ENCODE peak calls at places on chromosomes 13 and 19, in seven cellular contexts. L is IMR-90, T is mesenchymal stem cell, I is mesendoderm, F is H9, G is H1, H is trophoblast cell. P is an unnamed sample. For H3K4me1, the result is how much of the 10 kb centered on the place peaks cover.

GRCh38 chr19:11142528-11143171 is 12.9 kb downstream of the SPC24 start:
- DNase-seq in I (peak), G (no peak), L (peak), T (peak), F (peak), H (peak), P (peak)

GRCh38 chr13:79779761-79780160 is 298.8 kb downstream of the NDFIP2 start:
- DNase-seq in T (peak), I (peak), L (peak), H (peak), F (no peak), G (no peak), P (peak)

GRCh38 chr19:38975214-38975860 is at the start of gene FBXO17:
- DNase-seq in I (peak), L (peak), T (peak), F (peak), G (no peak), H (no peak), P (peak)

GRCh38 chr19:45418812-45419211 is 4.9 kb downstream of the ERCC1 start:
- DNase-seq in G (no peak), L (no peak), F (no peak), H (no peak), T (no peak), I (no peak), P (no peak)

GRCh38 chr19:1355258-1355973 is 28.3 kb upstream of the NDUFS7 start:
- DNase-seq in T (no peak), H (no peak), F (no peak), I (peak), L (no peak), G (no peak), P (no peak)

GRCh38 chr13:35208587-35208986 is 266.5 kb downstream of the NBEA start:
- DNase-seq in F (no peak), L (no peak), I (no peak), G (no peak), T (no peak), H (no peak), P (no peak)

GRCh38 chr19:18292460-18292809 is 11.0 kb upstream of the JUND start:
- DNase-seq in I (peak), T (no peak), L (no peak), F (peak), G (no peak), H (peak), P (no peak)

GRCh38 chr13:47934371-47934770 is 66.7 kb downstream of the SUCLA2 start:
- DNase-seq in T (no peak), L (no peak), I (peak), H (no peak), G (no peak), F (no peak), P (no peak)

GRCh38 chr19:46759817-46760333 is 13.6 kb upstream of the STRN4 start:
- DNase-seq in L (peak), I (no peak), F (no peak), T (no peak), H (no peak), G (no peak), P (no peak)

GRCh38 chr13:112774829-112775565 is 85.2 kb downstream of the ATP11A start:
- DNase-seq in L (no peak), I (no peak), G (no peak), H (no peak), F (peak), T (no peak), P (no peak)

GRCh38 chr19:46385636-46386035 is 27.7 kb downstream of the CCDC8 start:
- DNase-seq in T (no peak), F (peak), G (no peak), I (no peak), L (no peak), H (no peak), P (no peak)

GRCh38 chr13:111993701-111994100 is 73.2 kb upstream of the SOX1 start:
- DNase-seq in G (no peak), T (no peak), H (no peak), L (no peak), I (no peak), F (no peak), P (no peak)

GRCh38 chr13:106570354-106570822 is 2.5 kb upstream of the ARGLU1 start:
- DNase-seq in T (peak), L (peak), F (peak), H (peak), G (peak), I (peak), P (peak)

GRCh38 chr13:76654263-76654662 is 231.9 kb downstream of the KCTD12 start:
- DNase-seq in G (no peak), I (no peak), H (no peak), F (no peak), T (no peak), L (no peak), P (no peak)

GRCh38 chr13:30841161-30841560 is 64.9 kb upstream of the MEDAG start:
- DNase-seq in I (no peak), L (peak), G (no peak), T (no peak), F (no peak), H (no peak), P (no peak)

DNA sequence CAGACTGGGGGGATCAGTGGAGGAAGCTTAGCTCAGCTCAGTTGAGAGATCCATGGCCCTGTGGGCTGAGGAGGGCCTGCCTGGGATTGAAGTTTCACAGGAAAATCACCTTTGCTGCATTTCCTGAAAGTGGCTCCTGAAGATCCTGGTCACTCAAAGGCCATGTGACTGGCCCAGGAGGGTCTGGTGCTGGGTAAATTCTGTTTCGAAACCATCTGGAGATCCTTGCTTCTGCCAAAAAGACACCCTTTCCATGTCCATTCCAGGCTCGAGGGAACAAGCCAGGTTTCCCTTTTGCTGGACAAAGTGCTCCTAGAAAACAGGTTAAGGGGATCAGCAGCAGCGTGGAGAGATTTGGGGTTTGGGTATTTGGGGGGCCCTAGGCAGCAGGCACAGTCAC is 293.3 kb downstream of the ZNF536 start:
- DNase-seq in H (no peak), T (no peak), L (no peak), F (no peak), I (no peak), G (no peak), P (no peak)
- H2AK5ac ChIP-seq in H (no peak), T (no peak), L (no peak), F (no peak), I (no peak), G (no peak), P (peak)

GRCh38 chr13:98456423-98456845 is 120.5 kb downstream of the STK24 start:
- DNase-seq in T (no peak), L (no peak), I (no peak), F (no peak), G (no peak), H (no peak), P (no peak)

GRCh38 chr13:98452851-98453250 is 124.1 kb downstream of the STK24 start:
- DNase-seq in G (no peak), F (no peak), H (no peak), T (no peak), L (no peak), I (no peak), P (no peak)

GRCh38 chr13:98453254-98453843 is 123.6 kb downstream of the STK24 start:
- DNase-seq in F (no peak), H (no peak), G (no peak), L (no peak), T (no peak), I (no peak), P (no peak)

GRCh38 chr13:98457053-98457452 is 119.9 kb downstream of the STK24 start:
- DNase-seq in T (no peak), H (no peak), F (no peak), G (no peak), I (no peak), L (no peak), P (no peak)

GRCh38 chr13:98454389-98454881 is 122.5 kb downstream of the STK24 start:
- DNase-seq in G (no peak), H (no peak), L (peak), T (peak), F (no peak), I (no peak), P (no peak)
- H3K4me1 ChIP-seq in G (under half), H (under half), L (under half), T (under half), F (under half), I (under half), P (under half)

DNA sequence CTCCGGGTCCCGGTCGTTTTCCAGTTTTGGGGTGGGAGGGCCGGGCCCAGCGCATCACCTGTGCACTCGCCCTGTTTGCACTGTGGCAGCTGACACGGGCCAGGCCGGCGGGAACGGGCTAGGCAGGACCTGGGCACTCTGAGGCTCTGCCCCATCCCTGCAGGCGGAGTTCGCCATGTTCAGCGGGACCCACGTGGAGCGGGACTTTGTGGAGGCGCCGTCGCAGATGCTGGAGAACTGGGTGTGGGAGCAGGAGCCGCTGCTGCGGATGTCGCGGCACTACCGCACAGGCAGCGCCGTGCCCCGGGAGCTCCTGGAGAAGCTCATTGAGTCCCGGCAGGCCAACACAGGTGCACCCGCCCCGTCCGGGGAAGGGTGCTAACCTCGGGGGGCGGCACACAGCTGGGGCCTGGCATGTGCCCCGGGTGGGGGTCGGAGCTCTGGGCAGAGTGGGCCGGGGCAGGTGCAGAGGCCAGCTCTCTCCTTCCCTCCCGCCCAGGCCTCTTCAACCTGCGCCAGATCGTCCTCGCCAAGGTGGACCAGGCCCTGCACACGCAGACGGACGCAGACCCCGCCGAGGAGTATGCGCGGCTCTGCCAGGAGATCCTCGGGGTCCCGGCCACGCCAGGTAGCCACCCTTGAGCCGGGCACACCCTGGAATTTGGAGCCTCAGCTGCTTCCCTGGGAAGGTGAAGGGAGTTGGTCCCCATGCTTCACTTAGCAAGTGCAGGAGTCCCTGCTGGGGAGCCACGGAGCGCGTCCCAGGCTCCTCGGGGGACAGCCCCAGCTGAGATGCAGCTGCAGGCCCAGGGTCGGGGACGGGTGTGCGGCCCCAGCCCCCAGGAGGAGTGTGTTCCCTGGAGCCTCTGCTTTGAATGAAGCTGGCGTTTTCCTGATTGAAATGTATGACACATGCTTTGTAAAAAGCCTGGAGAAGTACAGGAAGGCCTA is 9.3 kb upstream of the ZNF554 start:
- DNase-seq in I (no peak), L (no peak), G (no peak), H (no peak), F (no peak), T (no peak), P (no peak)
- H3K23ac ChIP-seq in I (no peak), L (no peak), G (no peak), H (no peak), F (no peak), T (no peak), P (peak)

GRCh38 chr13:43102304-43102703 is 78.9 kb downstream of the DNAJC15 start:
- DNase-seq in L (no peak), F (no peak), H (no peak), T (no peak), I (no peak), G (no peak), P (no peak)

GRCh38 chr13:43094901-43095300 is 71.5 kb downstream of the DNAJC15 start:
- DNase-seq in G (no peak), L (no peak), F (no peak), I (no peak), H (no peak), T (no peak), P (no peak)

GRCh38 chr13:43095771-43096719 is 72.7 kb downstream of the DNAJC15 start:
- DNase-seq in I (no peak), T (no peak), G (no peak), H (no peak), L (no peak), F (no peak), P (no peak)

DNA sequence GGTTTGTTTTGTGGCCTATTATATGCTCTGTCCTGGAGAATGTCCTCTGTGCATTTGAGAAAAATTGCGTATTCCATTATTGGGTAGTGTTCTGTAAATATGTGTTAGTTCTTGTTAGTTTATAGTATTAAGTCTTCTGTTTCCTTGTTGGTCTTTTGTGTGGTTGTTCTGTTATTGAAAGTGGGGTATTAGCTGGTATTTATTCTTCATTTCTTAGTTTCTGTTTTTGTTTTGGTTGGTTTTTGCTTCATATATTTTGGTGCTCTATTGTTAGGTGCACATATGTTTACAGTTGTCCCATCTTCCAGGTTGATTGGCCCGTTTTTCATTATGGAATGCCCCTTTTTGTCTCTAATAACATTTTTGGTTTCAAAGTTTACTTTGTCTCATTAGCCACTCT is 77.3 kb downstream of the DNAJC15 start:
- DNase-seq in L (no peak), F (no peak), T (no peak), I (no peak), G (no peak), H (no peak), P (no peak)
- H2AK5ac ChIP-seq in L (no peak), F (no peak), T (no peak), I (no peak), G (no peak), H (no peak), P (no peak)

P was measured in neuronal stem cell.